ENCODE peak calls at places on chromosome 10, in four cellular contexts. One of them, this sample, is unnamed.

GRCh38 chr10:110758898-110759297 is 112.8 kb upstream of the PDCD4 start:
- DNase-seq in SK-N-SH: no peak
- DNase-seq in K562: no peak
- DNase-seq in H1: no peak
- DNase-seq in this sample: no peak

GRCh38 chr10:79052311-79053080 is 16.3 kb upstream of the ZMIZ1 start:
- DNase-seq in SK-N-SH: peak; percentile 66
- DNase-seq in K562: peak; percentile 62
- DNase-seq in H1: no peak
- DNase-seq in this sample: no peak

GRCh38 chr10:1462032-1462431 is 275.3 kb downstream of the ADARB2 start:
- DNase-seq in SK-N-SH: no peak
- DNase-seq in K562: no peak
- DNase-seq in H1: no peak
- DNase-seq in this sample: no peak

GRCh38 chr10:12699756-12700556 is 301.6 kb downstream of the CCDC3 start:
- DNase-seq in SK-N-SH: no peak
- DNase-seq in K562: no peak
- DNase-seq in H1: peak; percentile 20
- DNase-seq in this sample: no peak

GRCh38 chr10:121459765-121460453 is 138.3 kb downstream of the FGFR2 start:
- DNase-seq in SK-N-SH: no peak
- DNase-seq in K562: no peak
- DNase-seq in H1: no peak
- DNase-seq in this sample: no peak

GRCh38 chr10:52967806-52968795 is 195.5 kb upstream of the MBL2 start:
- DNase-seq in SK-N-SH: no peak
- DNase-seq in K562: no peak
- DNase-seq in H1: no peak
- DNase-seq in this sample: no peak

GRCh38 chr10:133261726-133262325 is 14.8 kb downstream of the ADAM8 start:
- DNase-seq in SK-N-SH: peak; percentile 98
- DNase-seq in K562: peak; percentile 92
- DNase-seq in H1: peak; percentile 78
- DNase-seq in this sample: no peak

GRCh38 chr10:117543999-117544728 is 1.6 kb downstream of the EMX2 start:
- DNase-seq in SK-N-SH: no peak
- DNase-seq in K562: no peak
- DNase-seq in H1: no peak
- DNase-seq in this sample: no peak

GRCh38 chr10:72272689-72273409 is 875 bp upstream of the DDIT4 start:
- DNase-seq in SK-N-SH: peak; percentile 89
- DNase-seq in K562: peak; percentile 95
- DNase-seq in H1: peak; percentile 86
- DNase-seq in this sample: no peak

GRCh38 chr10:112303528-112303927 is 20.3 kb downstream of the TECTB start:
- DNase-seq in SK-N-SH: no peak
- DNase-seq in K562: no peak
- DNase-seq in H1: no peak
- DNase-seq in this sample: no peak

GRCh38 chr10:43137971-43138756 is at the start of gene CSGALNACT2:
- DNase-seq in SK-N-SH: peak; percentile 94
- DNase-seq in K562: peak; percentile 89
- DNase-seq in H1: peak; percentile 77
- DNase-seq in this sample: no peak

GRCh38 chr10:43125274-43125845 is 12.9 kb upstream of the CSGALNACT2 start:
- DNase-seq in SK-N-SH: no peak
- DNase-seq in K562: no peak
- DNase-seq in H1: peak; percentile 30
- DNase-seq in this sample: no peak

GRCh38 chr10:6347391-6347951 is 144.7 kb downstream of the PFKFB3 start:
- DNase-seq in SK-N-SH: no peak
- DNase-seq in K562: no peak
- DNase-seq in H1: no peak
- DNase-seq in this sample: peak; percentile 12

GRCh38 chr10:59337254-59337653 is 25.1 kb downstream of the FAM13C start:
- DNase-seq in SK-N-SH: no peak
- DNase-seq in K562: no peak
- DNase-seq in H1: no peak
- DNase-seq in this sample: no peak

GRCh38 chr10:23096814-23097549 is 1.6 kb downstream of the MSRB2 start:
- DNase-seq in SK-N-SH: peak; percentile 43
- DNase-seq in K562: peak; percentile 17
- DNase-seq in H1: no peak
- DNase-seq in this sample: no peak

GRCh38 chr10:42836771-42837468 is 54.3 kb downstream of the BMS1 start:
- DNase-seq in SK-N-SH: peak; percentile 82
- DNase-seq in K562: no peak
- DNase-seq in H1: no peak
- DNase-seq in this sample: no peak

GRCh38 chr10:24279166-24279565 is 70.2 kb downstream of the KIAA1217 start:
- DNase-seq in SK-N-SH: no peak
- DNase-seq in K562: no peak
- DNase-seq in H1: no peak
- DNase-seq in this sample: no peak

GRCh38 chr10:42754155-42755027 is 28.2 kb upstream of the BMS1 start:
- DNase-seq in SK-N-SH: peak; percentile 72
- DNase-seq in K562: peak; percentile 39
- DNase-seq in H1: peak; percentile 75
- DNase-seq in this sample: no peak

GRCh38 chr10:68082815-68083395 is 7.8 kb upstream of the HERC4 start:
- DNase-seq in SK-N-SH: peak; percentile 32
- DNase-seq in K562: no peak
- DNase-seq in H1: no peak
- DNase-seq in this sample: no peak

GRCh38 chr10:96384471-96384870 is 25.7 kb upstream of the OPALIN start:
- DNase-seq in SK-N-SH: no peak
- DNase-seq in K562: no peak
- DNase-seq in H1: no peak
- DNase-seq in this sample: no peak

GRCh38 chr10:94357193-94357592 is 5.5 kb downstream of the NOC3L start:
- DNase-seq in SK-N-SH: no peak
- DNase-seq in K562: no peak
- DNase-seq in H1: no peak
- DNase-seq in this sample: no peak

GRCh38 chr10:94362360-94363250 is at the start of gene NOC3L:
- DNase-seq in SK-N-SH: peak; percentile 93
- DNase-seq in K562: peak; percentile 88
- DNase-seq in H1: peak; percentile 97
- DNase-seq in this sample: peak; percentile 76

GRCh38 chr10:94355841-94356240 is 6.9 kb downstream of the NOC3L start:
- DNase-seq in SK-N-SH: no peak
- DNase-seq in K562: no peak
- DNase-seq in H1: no peak
- DNase-seq in this sample: no peak

GRCh38 chr10:94361161-94361794 is 1.5 kb downstream of the NOC3L start:
- DNase-seq in SK-N-SH: peak; percentile 9
- DNase-seq in K562: no peak
- DNase-seq in H1: no peak
- DNase-seq in this sample: peak; percentile 16

DNA sequence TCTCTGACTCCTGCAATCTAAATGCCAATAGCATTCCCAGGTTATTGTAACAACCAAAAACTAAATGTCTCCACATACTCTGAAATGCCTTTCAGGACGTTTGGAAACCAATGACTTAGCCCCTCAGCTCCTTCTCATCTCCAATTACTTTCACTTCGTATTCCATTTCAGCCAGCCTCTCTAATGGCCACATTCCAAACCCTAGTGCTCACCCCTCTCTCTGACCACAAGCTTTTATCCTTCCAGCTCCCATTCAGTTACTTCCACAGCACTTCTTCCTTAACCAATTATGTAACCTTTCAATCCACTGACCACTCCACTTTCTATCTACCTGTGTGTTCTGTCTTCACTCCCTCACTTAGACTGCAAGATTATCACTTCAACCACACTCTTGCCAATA is 4.3 kb downstream of the NOC3L start:
- DNase-seq in SK-N-SH: no peak
- DNase-seq in K562: no peak
- DNase-seq in H1: no peak
- DNase-seq in this sample: no peak
- TF ChIP-seq NRF1 in SK-N-SH: no peak
- TF ChIP-seq NRF1 in K562: no peak
- TF ChIP-seq NRF1 in H1: no peak
- TF ChIP-seq NRF1 in this sample: no peak

GRCh38 chr10:100800931-100801330 is 55.5 kb downstream of the PAX2 start:
- DNase-seq in SK-N-SH: no peak
- DNase-seq in K562: no peak
- DNase-seq in H1: no peak
- DNase-seq in this sample: no peak
- TF ChIP-seq NRF1 in SK-N-SH: no peak
- TF ChIP-seq NRF1 in K562: no peak
- TF ChIP-seq NRF1 in H1: no peak
- TF ChIP-seq NRF1 in this sample: no peak

GRCh38 chr10:11683529-11684320 is 58.5 kb upstream of the ECHDC3 start:
- DNase-seq in SK-N-SH: no peak
- DNase-seq in K562: no peak
- DNase-seq in H1: no peak
- DNase-seq in this sample: no peak

GRCh38 chr10:11682896-11683295 is 59.3 kb upstream of the ECHDC3 start:
- DNase-seq in SK-N-SH: no peak
- DNase-seq in K562: no peak
- DNase-seq in H1: no peak
- DNase-seq in this sample: no peak

GRCh38 chr10:11687357-11687771 is 54.8 kb upstream of the ECHDC3 start:
- DNase-seq in SK-N-SH: no peak
- DNase-seq in K562: peak; percentile 51
- DNase-seq in H1: no peak
- DNase-seq in this sample: no peak

GRCh38 chr10:11685787-11686218 is 56.4 kb upstream of the ECHDC3 start:
- DNase-seq in SK-N-SH: no peak
- DNase-seq in K562: peak; percentile 87
- DNase-seq in H1: no peak
- DNase-seq in this sample: peak; percentile 81

DNA sequence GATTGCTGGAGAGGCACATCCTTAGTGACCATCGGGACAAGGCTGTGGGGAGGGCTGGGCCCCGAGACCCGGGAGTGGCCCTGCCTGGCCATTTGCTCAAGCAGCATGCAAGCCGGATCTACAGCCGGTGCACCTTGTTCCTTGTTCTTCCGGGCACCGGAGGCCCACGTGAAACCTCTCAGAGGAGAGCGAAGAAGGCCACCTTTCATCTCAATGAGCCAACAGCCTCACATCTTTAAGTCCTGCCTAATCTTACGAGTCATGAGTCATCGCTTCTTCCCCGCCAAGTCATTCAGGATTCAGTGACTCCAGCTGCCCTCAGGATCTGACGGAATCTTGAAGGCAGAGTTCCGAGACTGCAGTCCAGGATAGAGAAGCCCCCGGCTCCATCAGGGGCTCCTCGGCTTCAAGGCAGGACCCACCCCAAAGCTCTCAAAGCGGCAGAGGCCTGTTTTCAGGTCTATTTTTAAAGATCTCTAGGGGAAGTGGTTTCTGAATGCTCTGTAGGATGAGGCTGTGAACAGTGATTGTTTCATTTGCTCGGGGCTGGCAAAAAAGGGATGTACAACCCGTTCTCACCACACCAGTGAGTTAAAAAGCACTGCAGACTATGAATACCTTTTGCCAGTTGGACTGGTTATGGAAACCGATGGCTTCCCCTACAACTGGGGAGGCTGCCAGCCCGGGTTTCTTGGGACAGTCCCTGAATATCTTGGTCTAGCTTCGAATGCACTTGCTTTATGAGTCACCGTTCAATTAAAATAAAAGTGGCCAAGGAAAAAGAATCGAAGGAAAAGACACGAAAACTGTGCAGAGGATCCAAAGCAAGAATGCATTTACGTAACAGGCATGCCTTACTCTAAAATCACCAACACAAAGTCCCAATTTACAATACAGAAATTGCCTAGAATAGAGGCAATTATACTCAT is 57.2 kb upstream of the ECHDC3 start:
- DNase-seq in SK-N-SH: no peak
- DNase-seq in K562: peak; percentile 83
- DNase-seq in H1: no peak
- DNase-seq in this sample: peak; percentile 94
- TF ChIP-seq NRF1 in SK-N-SH: no peak
- TF ChIP-seq NRF1 in K562: no peak
- TF ChIP-seq NRF1 in H1: no peak
- TF ChIP-seq NRF1 in this sample: no peak

GRCh38 chr10:15349133-15349532 is 22.0 kb downstream of the FAM171A1 start:
- DNase-seq in SK-N-SH: no peak
- DNase-seq in K562: no peak
- DNase-seq in H1: no peak
- DNase-seq in this sample: no peak
- TF ChIP-seq NRF1 in SK-N-SH: no peak
- TF ChIP-seq NRF1 in K562: no peak
- TF ChIP-seq NRF1 in H1: no peak
- TF ChIP-seq NRF1 in this sample: no peak

GRCh38 chr10:131804551-131805295 is 96.1 kb upstream of the PPP2R2D start:
- DNase-seq in SK-N-SH: no peak
- DNase-seq in K562: no peak
- DNase-seq in H1: peak; percentile 31
- DNase-seq in this sample: no peak
- TF ChIP-seq NRF1 in SK-N-SH: no peak
- TF ChIP-seq NRF1 in K562: no peak
- TF ChIP-seq NRF1 in H1: no peak
- TF ChIP-seq NRF1 in this sample: no peak

GRCh38 chr10:119219747-119220320 is 12.5 kb downstream of the GRK5 start:
- DNase-seq in SK-N-SH: no peak
- DNase-seq in K562: no peak
- DNase-seq in H1: no peak
- DNase-seq in this sample: no peak
- TF ChIP-seq NRF1 in SK-N-SH: no peak
- TF ChIP-seq NRF1 in K562: no peak
- TF ChIP-seq NRF1 in H1: no peak
- TF ChIP-seq NRF1 in this sample: no peak

GRCh38 chr10:83343676-83344075 is 795.6 kb upstream of the GHITM start:
- DNase-seq in SK-N-SH: no peak
- DNase-seq in K562: no peak
- DNase-seq in H1: no peak
- DNase-seq in this sample: no peak
- TF ChIP-seq NRF1 in SK-N-SH: no peak
- TF ChIP-seq NRF1 in K562: no peak
- TF ChIP-seq NRF1 in H1: no peak
- TF ChIP-seq NRF1 in this sample: no peak

GRCh38 chr10:62231371-62231770 is 37.3 kb downstream of the RTKN2 start:
- DNase-seq in SK-N-SH: no peak
- DNase-seq in K562: no peak
- DNase-seq in H1: no peak
- DNase-seq in this sample: no peak
- TF ChIP-seq NRF1 in SK-N-SH: no peak
- TF ChIP-seq NRF1 in K562: no peak
- TF ChIP-seq NRF1 in H1: no peak
- TF ChIP-seq NRF1 in this sample: no peak

GRCh38 chr10:64648915-64649314 is 1127.7 kb downstream of the REEP3 start:
- DNase-seq in SK-N-SH: no peak
- DNase-seq in K562: peak; percentile 8
- DNase-seq in H1: no peak
- DNase-seq in this sample: no peak
- TF ChIP-seq NRF1 in SK-N-SH: no peak
- TF ChIP-seq NRF1 in K562: no peak
- TF ChIP-seq NRF1 in H1: no peak
- TF ChIP-seq NRF1 in this sample: no peak

DNA sequence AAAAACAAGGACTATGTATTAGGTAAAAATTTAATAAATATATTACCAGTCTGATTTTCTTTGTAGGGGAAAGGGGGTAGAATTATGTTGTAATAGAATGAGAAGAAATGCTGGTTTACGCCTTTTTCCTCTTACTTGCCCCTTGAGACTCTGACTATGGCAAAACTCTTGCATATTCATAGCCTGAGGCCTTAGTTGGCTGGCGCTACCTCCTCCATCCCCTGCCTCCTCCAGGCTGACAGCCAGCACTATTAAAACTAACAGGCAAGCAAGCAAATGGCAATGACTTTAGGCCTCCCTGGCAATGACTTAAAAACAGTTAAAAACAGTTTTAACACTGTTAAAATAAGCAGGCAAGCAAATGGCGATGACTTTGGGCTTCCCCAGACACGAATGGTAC is 14.4 kb downstream of the PKD2L1 start:
- DNase-seq in SK-N-SH: no peak
- DNase-seq in K562: no peak
- DNase-seq in H1: no peak
- DNase-seq in this sample: no peak
- TF ChIP-seq NRF1 in SK-N-SH: no peak
- TF ChIP-seq NRF1 in K562: no peak
- TF ChIP-seq NRF1 in H1: no peak
- TF ChIP-seq NRF1 in this sample: no peak